ENCODE peak calls at places on chromosomes 12 and 14, in seven cellular contexts. One of them, this sample, is unnamed. For H3K36me3, the result is how much of the 10 kb centered on the place peaks cover.

GRCh38 chr12:90020006-90020405 is 311.4 kb upstream of the ATP2B1 start:
- DNase-seq in WERI-Rb-1: no peak
- DNase-seq in IMR-90: peak
- DNase-seq in breast epithelium: no peak
- DNase-seq in right lobe of liver: no peak
- DNase-seq in CD4-positive, CD25-positive, alpha-beta regulatory T cell: no peak
- DNase-seq in body of pancreas: no peak
- DNase-seq in this sample: no peak

GRCh38 chr12:103928736-103929050 is 1.5 kb upstream of the HSP90B1 start:
- DNase-seq in WERI-Rb-1: no peak
- DNase-seq in IMR-90: no peak
- DNase-seq in breast epithelium: no peak
- DNase-seq in right lobe of liver: peak
- DNase-seq in CD4-positive, CD25-positive, alpha-beta regulatory T cell: peak
- DNase-seq in body of pancreas: no peak
- DNase-seq in this sample: peak

GRCh38 chr12:40152783-40153383 is 47.0 kb upstream of the SLC2A13 start:
- DNase-seq in WERI-Rb-1: peak
- DNase-seq in IMR-90: peak
- DNase-seq in breast epithelium: no peak
- DNase-seq in right lobe of liver: peak
- DNase-seq in CD4-positive, CD25-positive, alpha-beta regulatory T cell: peak
- DNase-seq in body of pancreas: peak
- DNase-seq in this sample: peak

GRCh38 chr14:58796636-58797429 is 159.1 kb downstream of the DACT1 start:
- DNase-seq in WERI-Rb-1: no peak
- DNase-seq in IMR-90: peak
- DNase-seq in breast epithelium: no peak
- DNase-seq in right lobe of liver: no peak
- DNase-seq in CD4-positive, CD25-positive, alpha-beta regulatory T cell: no peak
- DNase-seq in body of pancreas: no peak
- DNase-seq in this sample: no peak

GRCh38 chr14:28577711-28578131 is 188.9 kb upstream of the FOXG1 start:
- DNase-seq in WERI-Rb-1: no peak
- DNase-seq in IMR-90: no peak
- DNase-seq in breast epithelium: no peak
- DNase-seq in right lobe of liver: no peak
- DNase-seq in CD4-positive, CD25-positive, alpha-beta regulatory T cell: no peak
- DNase-seq in body of pancreas: no peak
- DNase-seq in this sample: no peak

GRCh38 chr12:69330475-69331473 is 17.4 kb upstream of the LYZ start:
- DNase-seq in WERI-Rb-1: peak
- DNase-seq in IMR-90: peak
- DNase-seq in breast epithelium: no peak
- DNase-seq in right lobe of liver: peak
- DNase-seq in CD4-positive, CD25-positive, alpha-beta regulatory T cell: peak
- DNase-seq in body of pancreas: peak
- DNase-seq in this sample: no peak

GRCh38 chr14:90419200-90419599 is 22.4 kb downstream of the CALM1 start:
- DNase-seq in WERI-Rb-1: no peak
- DNase-seq in IMR-90: peak
- DNase-seq in breast epithelium: peak
- DNase-seq in right lobe of liver: peak
- DNase-seq in CD4-positive, CD25-positive, alpha-beta regulatory T cell: no peak
- DNase-seq in body of pancreas: peak
- DNase-seq in this sample: peak

GRCh38 chr14:96253140-96253539 is 2.9 kb upstream of the BDKRB1 start:
- DNase-seq in WERI-Rb-1: no peak
- DNase-seq in IMR-90: peak
- DNase-seq in breast epithelium: no peak
- DNase-seq in right lobe of liver: no peak
- DNase-seq in CD4-positive, CD25-positive, alpha-beta regulatory T cell: no peak
- DNase-seq in body of pancreas: no peak
- DNase-seq in this sample: no peak

GRCh38 chr14:71579331-71579730 is 352.9 kb upstream of the RGS6 start:
- DNase-seq in WERI-Rb-1: no peak
- DNase-seq in IMR-90: no peak
- DNase-seq in breast epithelium: no peak
- DNase-seq in right lobe of liver: no peak
- DNase-seq in CD4-positive, CD25-positive, alpha-beta regulatory T cell: no peak
- DNase-seq in body of pancreas: no peak
- DNase-seq in this sample: no peak

GRCh38 chr14:32303865-32304264 is 25.2 kb upstream of the AKAP6 start:
- DNase-seq in WERI-Rb-1: no peak
- DNase-seq in IMR-90: no peak
- DNase-seq in breast epithelium: no peak
- DNase-seq in right lobe of liver: no peak
- DNase-seq in CD4-positive, CD25-positive, alpha-beta regulatory T cell: no peak
- DNase-seq in body of pancreas: no peak
- DNase-seq in this sample: no peak

GRCh38 chr12:132151145-132151765 is 7.0 kb downstream of the NOC4L start:
- DNase-seq in WERI-Rb-1: no peak
- DNase-seq in IMR-90: no peak
- DNase-seq in breast epithelium: no peak
- DNase-seq in right lobe of liver: peak
- DNase-seq in CD4-positive, CD25-positive, alpha-beta regulatory T cell: no peak
- DNase-seq in body of pancreas: no peak
- DNase-seq in this sample: peak

GRCh38 chr12:132766380-132767085 is 4.9 kb upstream of the ANKLE2 start:
- DNase-seq in WERI-Rb-1: peak
- DNase-seq in IMR-90: peak
- DNase-seq in breast epithelium: peak
- DNase-seq in right lobe of liver: peak
- DNase-seq in CD4-positive, CD25-positive, alpha-beta regulatory T cell: no peak
- DNase-seq in body of pancreas: no peak
- DNase-seq in this sample: peak

GRCh38 chr12:125989716-125990115 is 924.5 kb downstream of the AACS start:
- DNase-seq in WERI-Rb-1: no peak
- DNase-seq in IMR-90: no peak
- DNase-seq in breast epithelium: no peak
- DNase-seq in right lobe of liver: no peak
- DNase-seq in CD4-positive, CD25-positive, alpha-beta regulatory T cell: no peak
- DNase-seq in body of pancreas: no peak
- DNase-seq in this sample: no peak

GRCh38 chr12:82470906-82471512 is 112.7 kb downstream of the METTL25 start:
- DNase-seq in WERI-Rb-1: no peak
- DNase-seq in IMR-90: no peak
- DNase-seq in breast epithelium: no peak
- DNase-seq in right lobe of liver: no peak
- DNase-seq in CD4-positive, CD25-positive, alpha-beta regulatory T cell: no peak
- DNase-seq in body of pancreas: no peak
- DNase-seq in this sample: no peak

GRCh38 chr14:90870950-90871604 is 54.8 kb upstream of the TTC7B start:
- DNase-seq in WERI-Rb-1: no peak
- DNase-seq in IMR-90: peak
- DNase-seq in breast epithelium: no peak
- DNase-seq in right lobe of liver: no peak
- DNase-seq in CD4-positive, CD25-positive, alpha-beta regulatory T cell: no peak
- DNase-seq in body of pancreas: no peak
- DNase-seq in this sample: no peak

GRCh38 chr12:80230068-80230467 is 130.7 kb downstream of the OTOGL start:
- DNase-seq in WERI-Rb-1: no peak
- DNase-seq in IMR-90: no peak
- DNase-seq in breast epithelium: no peak
- DNase-seq in right lobe of liver: no peak
- DNase-seq in CD4-positive, CD25-positive, alpha-beta regulatory T cell: no peak
- DNase-seq in body of pancreas: no peak
- DNase-seq in this sample: no peak

GRCh38 chr12:119681953-119682352 is 14.0 kb downstream of the PRKAB1 start:
- DNase-seq in WERI-Rb-1: no peak
- DNase-seq in IMR-90: no peak
- DNase-seq in breast epithelium: no peak
- DNase-seq in right lobe of liver: no peak
- DNase-seq in CD4-positive, CD25-positive, alpha-beta regulatory T cell: no peak
- DNase-seq in body of pancreas: no peak
- DNase-seq in this sample: no peak

GRCh38 chr14:34931206-34931605 is 51.6 kb upstream of the SRP54 start:
- DNase-seq in WERI-Rb-1: no peak
- DNase-seq in IMR-90: peak
- DNase-seq in breast epithelium: no peak
- DNase-seq in right lobe of liver: no peak
- DNase-seq in CD4-positive, CD25-positive, alpha-beta regulatory T cell: peak
- DNase-seq in body of pancreas: no peak
- DNase-seq in this sample: no peak

GRCh38 chr14:22553445-22553844 is 35.6 kb downstream of the DAD1 start:
- DNase-seq in WERI-Rb-1: no peak
- DNase-seq in IMR-90: no peak
- DNase-seq in breast epithelium: no peak
- DNase-seq in right lobe of liver: no peak
- DNase-seq in CD4-positive, CD25-positive, alpha-beta regulatory T cell: peak
- DNase-seq in body of pancreas: no peak
- DNase-seq in this sample: no peak
- H3K27ac ChIP-seq in WERI-Rb-1: no peak
- H3K27ac ChIP-seq in IMR-90: no peak
- H3K27ac ChIP-seq in breast epithelium: no peak
- H3K27ac ChIP-seq in right lobe of liver: no peak
- H3K27ac ChIP-seq in CD4-positive, CD25-positive, alpha-beta regulatory T cell: peak
- H3K27ac ChIP-seq in body of pancreas: no peak
- H3K27ac ChIP-seq in this sample: no peak

DNA sequence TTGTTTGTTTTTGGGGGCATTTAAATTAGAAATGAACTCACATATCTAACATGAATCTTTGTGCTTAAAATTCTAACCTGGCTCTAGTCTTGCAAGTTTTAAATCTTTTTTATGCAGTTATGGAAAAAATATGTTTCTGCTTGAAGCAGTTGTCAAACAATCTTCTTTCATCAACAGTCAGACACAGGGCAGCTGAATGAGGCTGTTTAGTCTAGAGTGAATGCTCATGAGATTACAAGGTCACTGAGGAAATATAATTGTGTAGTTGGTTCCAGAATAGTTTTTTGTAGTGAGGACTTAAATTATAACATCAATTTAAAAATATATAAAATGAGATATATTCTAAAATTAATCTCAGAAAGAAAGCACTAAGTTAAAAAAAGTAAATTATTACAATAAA is 76.5 kb downstream of the TRMT5 start:
- DNase-seq in WERI-Rb-1: no peak
- DNase-seq in IMR-90: peak
- DNase-seq in breast epithelium: no peak
- DNase-seq in right lobe of liver: no peak
- DNase-seq in CD4-positive, CD25-positive, alpha-beta regulatory T cell: no peak
- DNase-seq in body of pancreas: no peak
- DNase-seq in this sample: no peak
- H3K4me3 ChIP-seq in WERI-Rb-1: no peak
- H3K4me3 ChIP-seq in IMR-90: no peak
- H3K4me3 ChIP-seq in breast epithelium: no peak
- H3K4me3 ChIP-seq in right lobe of liver: no peak
- H3K4me3 ChIP-seq in CD4-positive, CD25-positive, alpha-beta regulatory T cell: no peak
- H3K4me3 ChIP-seq in body of pancreas: no peak
- H3K4me3 ChIP-seq in this sample: no peak

GRCh38 chr14:104707629-104708595 is 16.1 kb upstream of the ADSS1 start:
- DNase-seq in WERI-Rb-1: no peak
- DNase-seq in IMR-90: no peak
- DNase-seq in breast epithelium: no peak
- DNase-seq in right lobe of liver: no peak
- DNase-seq in CD4-positive, CD25-positive, alpha-beta regulatory T cell: no peak
- DNase-seq in body of pancreas: no peak
- DNase-seq in this sample: no peak

GRCh38 chr14:104708606-104709268 is 15.3 kb upstream of the ADSS1 start:
- DNase-seq in WERI-Rb-1: peak
- DNase-seq in IMR-90: peak
- DNase-seq in breast epithelium: no peak
- DNase-seq in right lobe of liver: peak
- DNase-seq in CD4-positive, CD25-positive, alpha-beta regulatory T cell: peak
- DNase-seq in body of pancreas: peak
- DNase-seq in this sample: peak

GRCh38 chr14:104709387-104710019 is 14.5 kb upstream of the ADSS1 start:
- DNase-seq in WERI-Rb-1: no peak
- DNase-seq in IMR-90: no peak
- DNase-seq in breast epithelium: no peak
- DNase-seq in right lobe of liver: no peak
- DNase-seq in CD4-positive, CD25-positive, alpha-beta regulatory T cell: no peak
- DNase-seq in body of pancreas: no peak
- DNase-seq in this sample: no peak

GRCh38 chr14:104705340-104706047 is 16.1 kb downstream of the INF2 start:
- DNase-seq in WERI-Rb-1: no peak
- DNase-seq in IMR-90: peak
- DNase-seq in breast epithelium: no peak
- DNase-seq in right lobe of liver: no peak
- DNase-seq in CD4-positive, CD25-positive, alpha-beta regulatory T cell: no peak
- DNase-seq in body of pancreas: no peak
- DNase-seq in this sample: no peak

GRCh38 chr14:104706733-104707628 is 17.0 kb upstream of the ADSS1 start:
- DNase-seq in WERI-Rb-1: no peak
- DNase-seq in IMR-90: no peak
- DNase-seq in breast epithelium: no peak
- DNase-seq in right lobe of liver: no peak
- DNase-seq in CD4-positive, CD25-positive, alpha-beta regulatory T cell: no peak
- DNase-seq in body of pancreas: no peak
- DNase-seq in this sample: no peak
- H3K36me3 ChIP-seq in WERI-Rb-1: under half
- H3K36me3 ChIP-seq in IMR-90: half or more
- H3K36me3 ChIP-seq in breast epithelium: under half
- H3K36me3 ChIP-seq in right lobe of liver: under half
- H3K36me3 ChIP-seq in CD4-positive, CD25-positive, alpha-beta regulatory T cell: under half
- H3K36me3 ChIP-seq in body of pancreas: under half
- H3K36me3 ChIP-seq in this sample: half or more

GRCh38 chr12:805022-805632 is 52.7 kb downstream of the WNK1 start:
- DNase-seq in WERI-Rb-1: no peak
- DNase-seq in IMR-90: no peak
- DNase-seq in breast epithelium: no peak
- DNase-seq in right lobe of liver: no peak
- DNase-seq in CD4-positive, CD25-positive, alpha-beta regulatory T cell: no peak
- DNase-seq in body of pancreas: no peak
- DNase-seq in this sample: no peak

GRCh38 chr12:807041-807717 is 54.8 kb downstream of the WNK1 start:
- DNase-seq in WERI-Rb-1: no peak
- DNase-seq in IMR-90: no peak
- DNase-seq in breast epithelium: no peak
- DNase-seq in right lobe of liver: no peak
- DNase-seq in CD4-positive, CD25-positive, alpha-beta regulatory T cell: peak
- DNase-seq in body of pancreas: no peak
- DNase-seq in this sample: no peak

GRCh38 chr12:806116-806805 is 53.9 kb downstream of the WNK1 start:
- DNase-seq in WERI-Rb-1: no peak
- DNase-seq in IMR-90: peak
- DNase-seq in breast epithelium: no peak
- DNase-seq in right lobe of liver: no peak
- DNase-seq in CD4-positive, CD25-positive, alpha-beta regulatory T cell: no peak
- DNase-seq in body of pancreas: no peak
- DNase-seq in this sample: no peak

DNA sequence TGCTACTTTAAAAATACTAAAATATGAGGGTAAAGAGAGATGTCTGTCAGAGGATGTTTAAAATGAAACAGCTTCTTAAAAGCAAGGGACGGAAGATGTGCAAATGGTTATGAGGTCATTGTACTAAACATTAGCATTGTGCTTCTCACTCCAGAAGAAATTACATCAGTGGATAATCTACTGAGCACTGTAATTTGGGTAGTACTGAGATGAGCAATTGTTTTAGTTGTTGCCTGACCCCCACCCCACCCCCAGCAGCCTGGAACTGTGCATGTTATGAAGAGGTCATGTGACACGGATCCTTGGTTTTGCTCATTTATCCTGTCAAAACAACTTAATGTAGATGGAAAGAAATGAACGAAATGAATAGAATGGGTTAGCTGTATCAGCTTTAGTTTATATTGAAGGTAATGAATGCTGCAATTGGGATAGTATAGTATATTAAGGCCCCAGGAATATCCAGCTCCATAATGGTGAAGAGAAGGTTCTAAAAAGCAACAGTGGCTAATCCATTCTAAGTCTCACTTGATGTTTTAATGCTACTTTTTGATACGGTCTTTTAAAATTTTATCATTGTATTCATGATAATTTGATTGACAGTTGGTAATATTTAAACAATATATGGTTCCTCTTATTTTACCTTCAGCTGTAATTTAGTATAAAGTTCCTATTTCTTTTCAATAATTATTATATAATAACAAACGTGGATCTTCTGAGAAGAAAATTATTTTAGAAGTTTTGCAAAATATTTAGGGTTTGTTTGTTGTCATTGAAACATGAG is 58.4 kb downstream of the WNK1 start:
- DNase-seq in WERI-Rb-1: no peak
- DNase-seq in IMR-90: peak
- DNase-seq in breast epithelium: no peak
- DNase-seq in right lobe of liver: no peak
- DNase-seq in CD4-positive, CD25-positive, alpha-beta regulatory T cell: peak
- DNase-seq in body of pancreas: no peak
- DNase-seq in this sample: no peak
- H3K27ac ChIP-seq in WERI-Rb-1: no peak
- H3K27ac ChIP-seq in IMR-90: no peak
- H3K27ac ChIP-seq in breast epithelium: no peak
- H3K27ac ChIP-seq in right lobe of liver: no peak
- H3K27ac ChIP-seq in CD4-positive, CD25-positive, alpha-beta regulatory T cell: peak
- H3K27ac ChIP-seq in body of pancreas: no peak
- H3K27ac ChIP-seq in this sample: no peak

This sample was measured in left ventricle myocardium inferior.